ENCODE peak calls at places on chromosomes 1 and 21, in ten cellular contexts. H is uterus; O is CD8-positive, alpha-beta T cell; K is CD8-positive, alpha-beta memory T cell; X is heart right ventricle; R is neural progenitor cell; I is IMR-90; S is prostate gland; Y is neuronal stem cell; M is cardiac muscle cell. U is an unnamed sample. For H3K9me3 and H3K36me3, the result is how much of the 10 kb centered on the place peaks cover.

GRCh38 chr1:210321552-210321951 is 7.2 kb upstream of the HHAT start:
- DNase-seq in I (no peak), Y (no peak), H (no peak), M (no peak), K (no peak), R (no peak), O (no peak), X (no peak), S (peak), U (no peak)

GRCh38 chr1:60428161-60428560 is 354.6 kb upstream of the C1orf87 start:
- DNase-seq in R (no peak), H (no peak), O (no peak), Y (no peak), S (peak), K (no peak), M (peak), I (no peak), X (no peak), U (no peak)

GRCh38 chr1:84690397-84691138 is at the start of gene SSX2IP:
- DNase-seq in K (peak), X (peak), I (peak), H (peak), O (peak), S (peak), R (peak), Y (peak), M (peak), U (peak)

GRCh38 chr1:193417420-193417819 is 231.0 kb upstream of the B3GALT2 start:
- DNase-seq in H (peak), X (no peak), O (peak), M (peak), K (peak), R (no peak), Y (no peak), I (peak), S (no peak), U (no peak)

GRCh38 chr21:26754853-26755252 is 90.4 kb downstream of the ADAMTS1 start:
- DNase-seq in K (no peak), H (no peak), R (no peak), O (no peak), S (no peak), M (no peak), I (no peak), X (no peak), Y (no peak), U (no peak)

GRCh38 chr1:192952646-192953045 is 106.5 kb downstream of the UCHL5 start:
- DNase-seq in K (no peak), M (peak), I (peak), Y (no peak), R (no peak), H (no peak), O (no peak), X (no peak), S (no peak), U (no peak)

GRCh38 chr1:210081494-210081893 is 143.5 kb downstream of the SYT14 start:
- DNase-seq in O (no peak), M (no peak), S (no peak), I (no peak), H (no peak), K (no peak), X (no peak), R (no peak), Y (no peak), U (no peak)

GRCh38 chr1:244896550-244896949 is 32.2 kb upstream of the HNRNPU start:
- DNase-seq in H (no peak), S (no peak), O (no peak), Y (no peak), K (no peak), X (no peak), I (peak), R (no peak), M (peak), U (no peak)

GRCh38 chr1:5577255-5578040 is 414.8 kb downstream of the NPHP4 start:
- DNase-seq in I (no peak), M (no peak), Y (no peak), S (no peak), K (no peak), H (no peak), R (no peak), X (no peak), O (no peak), U (no peak)

GRCh38 chr1:26161408-26162219 is 2.7 kb downstream of the FAM110D start:
- DNase-seq in X (peak), Y (no peak), I (peak), M (peak), R (peak), S (no peak), H (no peak), O (no peak), K (peak), U (no peak)

GRCh38 chr1:72915581-72915980 is 633.2 kb upstream of the NEGR1 start:
- DNase-seq in X (no peak), Y (no peak), I (no peak), M (no peak), R (peak), K (no peak), H (no peak), O (no peak), S (no peak), U (no peak)

GRCh38 chr21:44382536-44382935 is 29.1 kb downstream of the TRPM2 start:
- DNase-seq in X (no peak), R (no peak), M (no peak), K (no peak), O (no peak), I (no peak), H (no peak), Y (no peak), S (no peak), U (no peak)

GRCh38 chr1:115980998-115981993 is 5.0 kb downstream of the SLC22A15 start:
- DNase-seq in I (peak), Y (no peak), O (no peak), M (peak), R (peak), X (peak), S (no peak), H (no peak), K (no peak), U (peak)

GRCh38 chr1:42786097-42786496 is 1.3 kb downstream of the TMEM269 start:
- DNase-seq in I (no peak), X (no peak), O (no peak), Y (no peak), R (no peak), K (no peak), H (no peak), S (no peak), M (no peak), U (no peak)

GRCh38 chr1:45679123-45679522 is 7.2 kb downstream of the GPBP1L1 start:
- DNase-seq in X (no peak), S (no peak), Y (no peak), H (no peak), O (no peak), R (no peak), M (peak), I (peak), K (no peak), U (no peak)

GRCh38 chr1:15423355-15424077 is 13.8 kb downstream of the EFHD2 start:
- DNase-seq in Y (no peak), S (no peak), M (no peak), K (no peak), R (no peak), X (no peak), H (no peak), I (no peak), O (no peak), U (no peak)

GRCh38 chr21:31184462-31184861 is 146.2 kb upstream of the KRTAP19-8 start:
- DNase-seq in S (no peak), M (no peak), X (no peak), K (peak), Y (no peak), H (no peak), R (no peak), O (peak), I (no peak), U (no peak)

GRCh38 chr1:235671992-235672391 is 22.4 kb upstream of the GNG4 start:
- DNase-seq in K (no peak), S (no peak), R (no peak), M (no peak), I (peak), H (no peak), O (no peak), Y (no peak), X (no peak), U (no peak)

GRCh38 chr1:235669277-235669676 is 19.7 kb upstream of the GNG4 start:
- DNase-seq in O (no peak), K (no peak), S (no peak), H (no peak), M (no peak), Y (no peak), R (no peak), X (no peak), I (no peak), U (no peak)

GRCh38 chr1:235673981-235674380 is 24.4 kb upstream of the GNG4 start:
- DNase-seq in M (no peak), R (peak), I (no peak), O (no peak), Y (no peak), S (no peak), K (no peak), X (no peak), H (no peak), U (no peak)

GRCh38 chr1:235675152-235675890 is 25.7 kb upstream of the GNG4 start:
- DNase-seq in S (no peak), K (no peak), H (no peak), O (no peak), M (no peak), Y (no peak), I (peak), R (no peak), X (no peak), U (no peak)

DNA sequence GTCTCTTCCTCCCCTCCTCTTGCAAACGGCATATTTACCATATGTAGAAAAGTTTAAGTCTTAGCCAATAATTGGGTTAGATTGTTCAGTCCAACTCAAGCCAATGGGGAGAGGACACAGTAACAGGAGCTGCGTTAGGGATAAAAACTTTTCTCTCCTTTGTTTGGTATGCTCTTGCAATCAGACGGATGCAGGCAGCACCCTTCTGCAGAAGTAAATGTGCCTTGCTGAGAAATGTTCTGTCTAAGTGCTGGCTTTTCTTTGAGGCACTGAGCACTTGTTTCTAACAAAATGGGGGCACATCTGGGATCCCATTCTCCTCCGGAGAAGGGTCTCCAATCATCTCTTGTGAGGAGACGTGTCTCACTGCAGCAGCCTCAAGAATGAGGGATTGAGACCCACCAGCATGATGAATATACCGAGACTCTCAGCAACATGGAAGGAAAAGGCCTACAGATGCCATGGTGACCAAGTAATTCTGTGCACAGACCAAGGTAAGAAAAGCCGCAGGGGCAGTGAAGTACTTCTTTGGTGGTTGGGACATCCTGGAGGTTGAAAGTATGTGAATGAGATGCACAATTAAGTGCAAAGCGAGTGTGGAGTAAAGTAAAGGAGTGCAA is 20.7 kb upstream of the GNG4 start:
- DNase-seq in R (no peak), M (no peak), H (no peak), S (no peak), Y (no peak), X (no peak), I (peak), O (no peak), K (no peak), U (no peak)
- H3K9me3 ChIP-seq in R (under half), M (under half), H (under half), S (under half), Y (under half), X (under half), I (under half), O (under half), K (under half), U (under half)

GRCh38 chr1:75731881-75732280 is 7.4 kb downstream of the ACADM start:
- DNase-seq in H (no peak), M (no peak), K (no peak), R (no peak), O (no peak), S (no peak), X (no peak), I (peak), Y (no peak), U (no peak)
- H3K36me3 ChIP-seq in H (under half), M (under half), K (under half), R (under half), O (under half), S (under half), X (under half), I (under half), Y (half or more), U (under half)

GRCh38 chr1:3691421-3692204 is 39.3 kb downstream of the TP73 start:
- DNase-seq in R (no peak), Y (no peak), I (no peak), K (no peak), M (no peak), S (no peak), H (no peak), O (no peak), X (no peak), U (no peak)
- H3K9me3 ChIP-seq in R (under half), Y (under half), I (under half), K (under half), M (under half), S (under half), H (under half), O (under half), X (under half), U (under half)

GRCh38 chr1:100615686-100616085 is 77.7 kb downstream of the GPR88 start:
- DNase-seq in X (no peak), Y (no peak), O (no peak), M (no peak), R (no peak), K (no peak), H (no peak), S (no peak), I (no peak), U (no peak)
- H3K36me3 ChIP-seq in X (under half), Y (under half), O (under half), M (under half), R (under half), K (under half), H (under half), S (under half), I (under half), U (under half)

DNA sequence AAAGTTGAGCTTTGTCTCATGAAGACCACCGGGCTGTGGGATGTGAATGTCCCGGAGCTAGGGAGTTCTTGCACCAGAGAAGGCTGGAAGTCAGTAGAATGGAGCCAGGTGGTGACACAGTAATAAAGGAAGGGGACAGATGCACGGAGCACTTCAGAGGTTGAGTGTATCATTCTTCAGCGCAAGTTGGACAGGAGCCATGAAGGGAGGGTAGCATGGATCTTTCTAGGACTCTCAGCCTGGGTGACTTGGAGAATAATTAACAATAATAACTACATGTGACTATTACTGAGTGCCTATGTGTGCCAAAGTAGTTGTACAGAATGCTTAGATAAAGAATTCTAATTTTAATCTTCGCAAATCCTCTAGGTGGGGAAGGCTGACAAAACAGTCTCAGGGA is 258.7 kb upstream of the AJAP1 start:
- DNase-seq in M (no peak), R (no peak), S (no peak), I (no peak), H (no peak), O (no peak), X (no peak), Y (no peak), K (no peak), U (no peak)
- H3K9me3 ChIP-seq in M (under half), R (under half), S (under half), I (under half), H (under half), O (under half), X (under half), Y (under half), K (under half), U (under half)

DNA sequence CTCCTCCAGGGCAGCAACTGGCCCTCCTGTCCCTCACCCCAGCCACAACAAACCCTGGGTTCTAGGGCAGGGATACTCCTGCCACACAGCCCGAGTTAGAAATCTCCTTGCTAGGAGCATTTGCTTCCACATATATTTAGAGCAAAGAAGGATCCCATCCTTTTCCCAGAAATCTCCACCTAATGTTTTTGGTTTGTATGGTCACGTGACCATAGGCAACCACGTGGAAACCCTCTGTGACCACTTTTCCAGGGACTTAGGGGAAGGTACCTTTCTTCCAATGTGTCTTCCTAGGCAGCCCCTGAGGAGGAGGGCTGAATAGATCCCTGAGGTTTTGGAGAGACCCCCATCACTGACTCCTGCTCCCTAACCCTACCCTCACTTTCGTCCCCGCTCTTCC is 25.5 kb downstream of the VANGL2 start:
- DNase-seq in X (no peak), I (no peak), O (no peak), S (no peak), H (no peak), R (no peak), Y (no peak), K (no peak), M (no peak), U (no peak)
- H3K36me3 ChIP-seq in X (under half), I (under half), O (under half), S (under half), H (under half), R (under half), Y (half or more), K (under half), M (under half), U (under half)